ENCODE peak calls at places on chromosomes 2 and 18, in five cellular contexts. W is RWPE1, R is neural crest cell, J is psoas muscle, L is thoracic aorta. E is an unnamed sample.

GRCh38 chr2:45554073-45554742 is 56.9 kb downstream of the SRBD1 start:
- DNase-seq in W (no peak), R (no peak), J (no peak), L (no peak), E (no peak)

GRCh38 chr2:85184231-85184630 is 51.0 kb downstream of the TCF7L1 start:
- DNase-seq in W (no peak), R (no peak), J (no peak), L (no peak), E (no peak)

GRCh38 chr2:54287532-54287931 is 31.5 kb upstream of the TSPYL6 start:
- DNase-seq in W (no peak), R (no peak), J (peak), L (no peak), E (no peak)

GRCh38 chr2:29528891-29529520 is 392.4 kb downstream of the ALK start:
- DNase-seq in W (no peak), R (no peak), J (peak), L (no peak), E (peak)

GRCh38 chr2:143893340-143893739 is 626.6 kb downstream of the ZEB2 start:
- DNase-seq in W (no peak), R (no peak), J (no peak), L (no peak), E (no peak)

GRCh38 chr2:200373973-200374416 is 67.5 kb downstream of the SPATS2L start:
- DNase-seq in W (peak), R (no peak), J (no peak), L (no peak), E (no peak)

GRCh38 chr2:186445506-186445905 is 40.6 kb upstream of the ZC3H15 start:
- DNase-seq in W (no peak), R (no peak), J (no peak), L (no peak), E (no peak)

GRCh38 chr2:158120102-158120501 is 18.4 kb downstream of the UPP2 start:
- DNase-seq in W (no peak), R (no peak), J (no peak), L (no peak), E (no peak)

GRCh38 chr2:175854149-175854548 is 147.9 kb downstream of the LNPK start:
- DNase-seq in W (no peak), R (no peak), J (no peak), L (no peak), E (no peak)

GRCh38 chr18:68519341-68519740 is 195.6 kb downstream of the TMX3 start:
- DNase-seq in W (no peak), R (no peak), J (no peak), L (no peak), E (no peak)

GRCh38 chr18:46314011-46314410 is 209.8 kb downstream of the HAUS1 start:
- DNase-seq in W (no peak), R (no peak), J (no peak), L (no peak), E (no peak)

GRCh38 chr2:230208576-230208975 is 11.2 kb downstream of the SP110 start:
- DNase-seq in W (no peak), R (no peak), J (no peak), L (no peak), E (no peak)

GRCh38 chr18:79506191-79507075 is 110.7 kb downstream of the NFATC1 start:
- DNase-seq in W (no peak), R (no peak), J (peak), L (no peak), E (no peak)

GRCh38 chr18:35383136-35383535 is 6.0 kb upstream of the ZNF396 start:
- DNase-seq in W (no peak), R (no peak), J (no peak), L (no peak), E (no peak)

GRCh38 chr2:109470121-109470921 is 143.4 kb downstream of the SEPTIN10 start:
- DNase-seq in W (peak), R (no peak), J (no peak), L (no peak), E (peak)

GRCh38 chr2:317501-318424 is 29.9 kb upstream of the ALKAL2 start:
- DNase-seq in W (no peak), R (peak), J (no peak), L (no peak), E (no peak)

GRCh38 chr2:25109822-25110221 is 58.6 kb downstream of the POMC start:
- DNase-seq in W (no peak), R (no peak), J (no peak), L (no peak), E (no peak)

DNA sequence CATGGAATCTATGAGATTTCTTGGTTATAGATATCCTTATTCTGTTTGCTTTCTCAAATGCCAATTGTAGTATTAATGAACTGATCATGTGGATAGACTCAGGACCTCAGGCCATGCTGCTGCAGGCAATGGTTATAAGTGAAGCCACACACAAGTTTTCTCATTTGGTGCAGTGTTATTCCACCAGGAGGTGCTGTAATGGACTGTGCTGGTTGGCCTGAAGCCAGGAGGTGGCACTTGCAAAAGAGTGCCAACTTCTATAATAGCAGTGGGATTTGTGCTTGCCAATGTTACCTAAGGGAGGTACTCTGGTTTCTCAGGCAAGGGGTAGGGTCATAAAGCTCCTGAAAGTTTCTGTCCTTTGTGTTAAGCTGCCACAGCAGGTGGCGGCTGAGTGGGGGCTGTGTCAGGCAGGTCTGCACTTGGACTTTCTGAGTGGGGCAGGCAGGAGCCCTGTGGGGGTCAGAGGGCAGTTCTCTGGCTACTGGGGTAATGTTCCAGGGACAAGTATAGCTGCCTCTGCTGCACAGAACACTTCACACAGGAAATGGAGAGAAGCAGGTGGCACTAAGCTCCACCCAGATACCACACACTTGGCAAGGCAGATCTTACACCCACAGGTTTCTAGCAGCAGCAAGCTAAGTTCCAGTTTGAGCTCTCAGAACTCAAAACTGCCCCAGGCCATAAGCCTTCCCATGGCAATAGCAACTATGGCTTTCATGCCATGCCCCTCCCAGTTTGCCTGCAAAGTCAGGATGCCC is 352.6 kb upstream of the CWC22 start:
- DNase-seq in W (peak), R (no peak), J (no peak), L (no peak), E (no peak)
- TF ChIP-seq CTCF in W (no peak), R (no peak), J (no peak), L (no peak), E (peak)

GRCh38 chr18:22542400-22542835 is 124.7 kb upstream of the CTAGE1 start:
- DNase-seq in W (peak), R (no peak), J (peak), L (no peak), E (no peak)
- TF ChIP-seq CTCF in W (no peak), R (no peak), J (no peak), L (no peak), E (no peak)

GRCh38 chr2:31138037-31138962 is at the start of gene GALNT14:
- DNase-seq in W (peak), R (peak), J (peak), L (no peak), E (no peak)
- TF ChIP-seq CTCF in W (peak), R (peak), J (peak), L (peak), E (peak)

DNA sequence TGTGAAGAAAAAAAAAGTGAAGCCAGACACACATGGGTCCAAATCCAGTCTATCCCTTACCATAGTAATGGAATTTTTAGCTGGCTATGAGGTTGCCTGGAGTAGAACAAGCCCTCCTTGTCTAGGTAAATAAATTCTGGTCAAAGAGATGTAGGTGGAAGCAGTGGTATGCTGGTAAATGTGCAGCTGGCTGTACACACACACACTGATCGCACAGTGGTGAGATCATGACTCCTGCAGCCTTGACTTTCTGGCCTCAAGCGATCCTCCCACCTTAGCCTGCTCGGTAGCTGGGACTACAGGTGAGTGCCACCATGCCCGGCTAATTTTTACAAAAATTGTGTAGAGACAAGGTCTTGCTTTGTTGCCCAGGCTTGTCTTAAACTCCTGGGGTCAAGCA is 90.5 kb upstream of the FBXO11 start:
- DNase-seq in W (no peak), R (no peak), J (no peak), L (no peak), E (no peak)
- TF ChIP-seq CTCF in W (no peak), R (no peak), J (no peak), L (no peak), E (no peak)

GRCh38 chr18:48295586-48296311 is 113.4 kb downstream of the ZBTB7C start:
- DNase-seq in W (no peak), R (no peak), J (no peak), L (no peak), E (no peak)
- TF ChIP-seq CTCF in W (no peak), R (peak), J (peak), L (no peak), E (peak)

GRCh38 chr2:12326449-12327190 is 390.1 kb upstream of the TRIB2 start:
- DNase-seq in W (no peak), R (no peak), J (no peak), L (no peak), E (no peak)
- TF ChIP-seq CTCF in W (no peak), R (peak), J (no peak), L (no peak), E (no peak)

GRCh38 chr2:241271641-241272297 is 43.7 kb downstream of the HDLBP start:
- DNase-seq in W (peak), R (peak), J (peak), L (peak), E (peak)
- TF ChIP-seq CTCF in W (no peak), R (no peak), J (no peak), L (no peak), E (no peak)

DNA sequence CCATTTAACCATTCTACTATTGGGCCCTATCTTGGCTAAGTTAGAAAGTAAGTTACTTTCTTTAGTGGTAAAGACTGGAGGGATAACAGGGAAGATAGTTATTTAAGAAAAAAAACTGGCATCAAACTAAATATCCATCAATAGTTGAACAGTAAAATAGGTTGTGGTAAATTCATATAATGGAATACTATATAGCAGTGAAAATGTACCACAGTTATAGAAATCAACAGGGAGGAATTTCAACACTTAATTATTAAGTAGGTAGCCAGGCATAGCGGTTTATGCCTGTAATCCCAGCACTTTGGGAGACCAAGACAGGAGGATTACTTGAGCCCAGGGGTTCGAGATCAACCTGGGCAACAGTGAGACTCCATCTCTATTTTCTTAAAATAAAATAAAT is 3.1 kb upstream of the SPAST start:
- DNase-seq in W (no peak), R (no peak), J (no peak), L (no peak), E (no peak)
- TF ChIP-seq CTCF in W (no peak), R (no peak), J (no peak), L (no peak), E (no peak)